ENCODE peak calls at places on chromosomes 13 and 19, in seven cellular contexts. L, W, M, K, S, Y and T are unnamed samples.

GRCh38 chr19:32599736-32600157 is 18.8 kb downstream of the PDCD5 start:
- DNase-seq in S (peak), W (peak), K (no peak), Y (peak), L (no peak), M (no peak), T (no peak)

GRCh38 chr19:42121036-42121621 is 11.1 kb downstream of the POU2F2 start:
- DNase-seq in S (no peak), W (no peak), K (no peak), M (no peak), Y (no peak), L (no peak), T (no peak)

GRCh38 chr13:48220592-48221300 is 12.3 kb upstream of the ITM2B start:
- DNase-seq in K (no peak), Y (no peak), S (no peak), L (no peak), W (no peak), M (no peak), T (no peak)

GRCh38 chr13:29676941-29677452 is 81.5 kb upstream of the SLC7A1 start:
- DNase-seq in M (no peak), W (no peak), S (peak), K (no peak), Y (no peak), L (no peak), T (no peak)

GRCh38 chr13:107271226-107271625 is 703.3 kb upstream of the ARGLU1 start:
- DNase-seq in M (no peak), Y (peak), W (peak), K (no peak), L (no peak), S (peak), T (no peak)

GRCh38 chr19:39327990-39328705 is 7.5 kb upstream of the LRFN1 start:
- DNase-seq in S (peak), K (peak), M (peak), W (peak), L (peak), Y (peak), T (peak)

GRCh38 chr19:43545276-43545675 is 12.3 kb downstream of the ZNF575 start:
- DNase-seq in Y (no peak), W (no peak), K (no peak), M (no peak), L (no peak), S (no peak), T (no peak)

GRCh38 chr19:39264306-39265290 is 3.6 kb upstream of the IFNL2 start:
- DNase-seq in W (peak), L (no peak), K (no peak), Y (no peak), S (peak), M (no peak), T (no peak)

GRCh38 chr19:35299523-35300339 is 7.8 kb downstream of the MAG start:
- DNase-seq in M (no peak), K (no peak), Y (no peak), W (peak), S (no peak), L (no peak), T (no peak)

GRCh38 chr19:18610556-18611326 is 1.9 kb upstream of the TMEM59L start:
- DNase-seq in W (no peak), K (no peak), L (no peak), M (no peak), Y (no peak), S (no peak), T (no peak)

GRCh38 chr13:113550453-113550852 is 34.1 kb upstream of the TFDP1 start:
- DNase-seq in M (no peak), K (no peak), L (no peak), Y (no peak), S (no peak), W (no peak), T (no peak)

GRCh38 chr13:35512271-35512920 is 35.9 kb upstream of the MAB21L1 start:
- DNase-seq in W (no peak), Y (no peak), S (no peak), K (no peak), M (no peak), L (no peak), T (no peak)

GRCh38 chr19:42113641-42114348 is 18.5 kb downstream of the POU2F2 start:
- DNase-seq in L (no peak), W (peak), M (no peak), Y (peak), S (peak), K (no peak), T (no peak)

GRCh38 chr19:1169921-1170885 is 3.9 kb downstream of the SBNO2 start:
- DNase-seq in L (no peak), W (peak), M (no peak), S (no peak), Y (no peak), K (no peak), T (no peak)

GRCh38 chr13:97715763-97716162 is 237.7 kb upstream of the IPO5 start:
- DNase-seq in L (no peak), S (no peak), K (no peak), W (no peak), Y (no peak), M (no peak), T (no peak)

GRCh38 chr13:113562085-113562749 is 22.3 kb upstream of the TFDP1 start:
- DNase-seq in W (peak), M (peak), L (peak), Y (peak), K (no peak), S (peak), T (no peak)

GRCh38 chr13:73579574-73580274 is 520.9 kb downstream of the KLF5 start:
- DNase-seq in K (no peak), W (no peak), Y (no peak), S (no peak), M (no peak), L (no peak), T (no peak)